ENCODE peak calls at places on chromosomes 12 and 14, in eight cellular contexts. T is endothelial cell of umbilical vein, I is A549, G is heart right ventricle, L is SK-N-SH, Y is thoracic aorta, B is brain microvascular endothelial cell, W is HFF-Myc. M is an unnamed sample.

GRCh38 chr12:80412343-80412953 is 31.6 kb upstream of the PTPRQ start:
- DNase-seq in T (peak; percentile 56), I (peak; percentile 65), G (peak; percentile 8), L (peak; percentile 30), Y (no peak), B (peak; percentile 44), W (peak; percentile 33), M (peak; percentile 23)

GRCh38 chr12:63066782-63067181 is 84.2 kb downstream of the AVPR1A start:
- DNase-seq in T (no peak), I (no peak), G (no peak), L (no peak), Y (no peak), B (no peak), W (no peak), M (no peak)

GRCh38 chr12:89051065-89051677 is 301.1 kb downstream of the DUSP6 start:
- DNase-seq in T (peak; percentile 88), I (peak; percentile 74), G (peak; percentile 44), L (peak; percentile 61), Y (no peak), B (peak; percentile 70), W (no peak), M (no peak)

GRCh38 chr14:50714452-50715073 is 46.5 kb upstream of the SAV1 start:
- DNase-seq in T (peak; percentile 60), I (peak; percentile 13), G (peak; percentile 37), L (peak; percentile 29), Y (no peak), B (peak; percentile 41), W (peak; percentile 35), M (no peak)

GRCh38 chr14:105007593-105008264 is 13.2 kb downstream of the CDCA4 start:
- DNase-seq in T (no peak), I (no peak), G (no peak), L (no peak), Y (no peak), B (no peak), W (no peak), M (no peak)

GRCh38 chr14:104424406-104425072 is 155.0 kb upstream of the C14orf180 start:
- DNase-seq in T (no peak), I (no peak), G (no peak), L (peak; percentile 88), Y (no peak), B (no peak), W (no peak), M (no peak)

GRCh38 chr12:79688376-79689040 is 2.3 kb downstream of the PAWR start:
- DNase-seq in T (peak; percentile 39), I (no peak), G (no peak), L (no peak), Y (no peak), B (no peak), W (no peak), M (no peak)

GRCh38 chr14:103746706-103747105 is 31.1 kb downstream of the ZFYVE21 start:
- DNase-seq in T (no peak), I (no peak), G (no peak), L (no peak), Y (no peak), B (peak; percentile 31), W (no peak), M (peak; percentile 16)

GRCh38 chr12:97639702-97640101 is 177.1 kb downstream of the RMST start:
- DNase-seq in T (no peak), I (no peak), G (no peak), L (no peak), Y (no peak), B (no peak), W (no peak), M (no peak)

GRCh38 chr12:62711626-62712305 is 223.2 kb downstream of the PPM1H start:
- DNase-seq in T (no peak), I (no peak), G (no peak), L (no peak), Y (no peak), B (no peak), W (no peak), M (no peak)

GRCh38 chr12:111404362-111405148 is 1.2 kb upstream of the SH2B3 start:
- DNase-seq in T (peak; percentile 79), I (no peak), G (no peak), L (peak; percentile 51), Y (no peak), B (no peak), W (no peak), M (no peak)

GRCh38 chr12:122878780-122879612 is 16.9 kb downstream of the VPS37B start:
- DNase-seq in T (no peak), I (no peak), G (no peak), L (no peak), Y (no peak), B (no peak), W (no peak), M (no peak)

GRCh38 chr12:97181571-97182265 is 274.7 kb downstream of the NEDD1 start:
- DNase-seq in T (peak; percentile 24), I (no peak), G (no peak), L (no peak), Y (no peak), B (no peak), W (no peak), M (no peak)

GRCh38 chr12:91332305-91332704 is 149.7 kb upstream of the DCN start:
- DNase-seq in T (no peak), I (no peak), G (no peak), L (no peak), Y (no peak), B (no peak), W (no peak), M (no peak)

GRCh38 chr12:108729612-108730336 is 1.5 kb downstream of the CORO1C start:
- DNase-seq in T (peak; percentile 70), I (no peak), G (no peak), L (peak; percentile 43), Y (no peak), B (peak; percentile 49), W (no peak), M (no peak)

GRCh38 chr12:25020621-25021243 is 71.8 kb upstream of the BCAT1 start:
- DNase-seq in T (no peak), I (no peak), G (no peak), L (no peak), Y (no peak), B (no peak), W (no peak), M (no peak)

GRCh38 chr14:82482345-82482744 is 948.7 kb upstream of the SEL1L start:
- DNase-seq in T (no peak), I (no peak), G (no peak), L (no peak), Y (no peak), B (no peak), W (no peak), M (no peak)
- H3K4me3 ChIP-seq in T (no peak overlapping the region), I (no peak overlapping the region), G (no peak overlapping the region), L (no peak overlapping the region), Y (no peak overlapping the region), B (no peak overlapping the region), W (no peak overlapping the region), M (no peak overlapping the region)

GRCh38 chr14:93804654-93805053 is 16.4 kb upstream of the PRIMA1 start:
- DNase-seq in T (no peak), I (no peak), G (no peak), L (no peak), Y (no peak), B (no peak), W (no peak), M (no peak)
- TF ChIP-seq CTCF in T (no peak), I (no peak), G (no peak), L (no peak), Y (no peak), B (no peak), W (no peak), M (no peak)

DNA sequence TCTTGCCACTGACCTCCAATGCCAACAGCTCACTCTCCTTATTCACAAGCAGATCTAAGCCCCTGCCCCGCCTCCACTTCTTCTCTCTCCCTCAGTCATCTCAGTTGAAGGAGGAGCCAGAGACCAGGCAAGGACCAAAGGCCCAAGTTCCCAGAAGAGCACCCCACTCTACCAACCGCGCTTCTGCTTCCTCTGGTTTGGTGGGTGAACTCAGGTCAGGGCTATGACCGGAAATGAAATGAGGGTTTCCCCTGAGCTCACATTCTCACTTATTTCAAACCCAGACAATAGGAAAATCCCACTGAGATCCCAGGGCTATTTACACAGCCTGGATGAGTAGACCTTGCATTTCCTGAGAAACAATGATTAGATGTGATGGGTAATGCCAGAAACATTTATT is 9.9 kb downstream of the DPF3 start:
- DNase-seq in T (peak; percentile 91), I (no peak), G (no peak), L (no peak), Y (no peak), B (peak; percentile 78), W (no peak), M (no peak)
- H3K4me3 ChIP-seq in T (no peak overlapping the region), I (no peak overlapping the region), G (no peak overlapping the region), L (no peak overlapping the region), Y (no peak overlapping the region), B (no peak overlapping the region), W (no peak overlapping the region), M (no peak overlapping the region)

GRCh38 chr12:31959701-31960391 is 631 bp downstream of the RESF1 start:
- DNase-seq in T (peak; percentile 71), I (peak; percentile 76), G (peak; percentile 72), L (peak; percentile 81), Y (peak; percentile 15), B (peak; percentile 50), W (no peak), M (peak; percentile 7)
- TF ChIP-seq CTCF in T (no peak), I (peak; percentile 16), G (no peak), L (no peak), Y (no peak), B (peak; percentile 34), W (no peak), M (peak; percentile 7)

GRCh38 chr14:34826661-34827060 is 48.5 kb downstream of the BAZ1A start:
- DNase-seq in T (no peak), I (no peak), G (no peak), L (no peak), Y (no peak), B (peak; percentile 23), W (no peak), M (no peak)
- H3K4me3 ChIP-seq in T (no peak overlapping the region), I (no peak overlapping the region), G (no peak overlapping the region), L (no peak overlapping the region), Y (no peak overlapping the region), B (no peak overlapping the region), W (no peak overlapping the region), M (no peak overlapping the region)

GRCh38 chr12:105681341-105681740 is 350.9 kb downstream of the C12orf75 start:
- DNase-seq in T (no peak), I (no peak), G (no peak), L (no peak), Y (no peak), B (no peak), W (no peak), M (no peak)
- TF ChIP-seq CTCF in T (no peak), I (no peak), G (no peak), L (no peak), Y (no peak), B (no peak), W (no peak), M (no peak)

GRCh38 chr12:65829716-65830115 is 5.4 kb downstream of the HMGA2 start:
- DNase-seq in T (no peak), I (no peak), G (no peak), L (no peak), Y (no peak), B (no peak), W (no peak), M (no peak)
- H3K4me3 ChIP-seq in T (peak overlapping the region; percentile 33), I (no peak overlapping the region), G (no peak overlapping the region), L (peak overlapping the region; percentile 72), Y (no peak overlapping the region), B (peak overlapping the region; percentile 94), W (no peak overlapping the region), M (no peak overlapping the region)